ENCODE peak calls at places on chromosomes 2 and 18, in seven cellular contexts. One of them, this sample, is unnamed.

GRCh38 chr2:20346565-20347127 is 4.0 kb downstream of the PUM2 start:
- DNase-seq in Daoy: no peak
- DNase-seq in GM20000: no peak
- DNase-seq in kidney tubule cell: no peak
- DNase-seq in NCI-H345: no peak
- DNase-seq in germinal center: no peak
- DNase-seq in mammary epithelial cell: no peak
- DNase-seq in this sample: no peak

GRCh38 chr2:216857131-216857550 is 2.7 kb downstream of the TNP1 start:
- DNase-seq in Daoy: peak
- DNase-seq in GM20000: no peak
- DNase-seq in kidney tubule cell: peak
- DNase-seq in NCI-H345: no peak
- DNase-seq in germinal center: no peak
- DNase-seq in mammary epithelial cell: peak
- DNase-seq in this sample: no peak

GRCh38 chr2:74985983-74986382 is 27.5 kb downstream of the POLE4 start:
- DNase-seq in Daoy: no peak
- DNase-seq in GM20000: no peak
- DNase-seq in kidney tubule cell: no peak
- DNase-seq in NCI-H345: no peak
- DNase-seq in germinal center: peak
- DNase-seq in mammary epithelial cell: no peak
- DNase-seq in this sample: no peak

GRCh38 chr2:230891509-230891908 is 26.8 kb downstream of the ITM2C start:
- DNase-seq in Daoy: no peak
- DNase-seq in GM20000: no peak
- DNase-seq in kidney tubule cell: no peak
- DNase-seq in NCI-H345: no peak
- DNase-seq in germinal center: no peak
- DNase-seq in mammary epithelial cell: no peak
- DNase-seq in this sample: no peak

GRCh38 chr2:159807183-159808037 is 9.4 kb upstream of the CD302 start:
- DNase-seq in Daoy: peak
- DNase-seq in GM20000: peak
- DNase-seq in kidney tubule cell: peak
- DNase-seq in NCI-H345: peak
- DNase-seq in germinal center: peak
- DNase-seq in mammary epithelial cell: peak
- DNase-seq in this sample: no peak

GRCh38 chr2:70964596-70965386 is 13.6 kb upstream of the ANKRD53 start:
- DNase-seq in Daoy: peak
- DNase-seq in GM20000: peak
- DNase-seq in kidney tubule cell: peak
- DNase-seq in NCI-H345: no peak
- DNase-seq in germinal center: peak
- DNase-seq in mammary epithelial cell: peak
- DNase-seq in this sample: peak

GRCh38 chr2:78992451-78992806 is 33.1 kb upstream of the REG3G start:
- DNase-seq in Daoy: peak
- DNase-seq in GM20000: no peak
- DNase-seq in kidney tubule cell: peak
- DNase-seq in NCI-H345: peak
- DNase-seq in germinal center: no peak
- DNase-seq in mammary epithelial cell: no peak
- DNase-seq in this sample: no peak

GRCh38 chr2:31434911-31435310 is 20.4 kb upstream of the XDH start:
- DNase-seq in Daoy: peak
- DNase-seq in GM20000: no peak
- DNase-seq in kidney tubule cell: peak
- DNase-seq in NCI-H345: no peak
- DNase-seq in germinal center: no peak
- DNase-seq in mammary epithelial cell: peak
- DNase-seq in this sample: no peak

GRCh38 chr2:110101280-110101844 is 14.3 kb downstream of the MALL start:
- DNase-seq in Daoy: peak
- DNase-seq in GM20000: no peak
- DNase-seq in kidney tubule cell: peak
- DNase-seq in NCI-H345: peak
- DNase-seq in germinal center: no peak
- DNase-seq in mammary epithelial cell: peak
- DNase-seq in this sample: peak

GRCh38 chr2:218290316-218291261 is 1.7 kb downstream of the TMBIM1 start:
- DNase-seq in Daoy: no peak
- DNase-seq in GM20000: peak
- DNase-seq in kidney tubule cell: no peak
- DNase-seq in NCI-H345: no peak
- DNase-seq in germinal center: peak
- DNase-seq in mammary epithelial cell: peak
- DNase-seq in this sample: no peak

GRCh38 chr2:239660390-239661228 is 259.8 kb upstream of the HDAC4 start:
- DNase-seq in Daoy: no peak
- DNase-seq in GM20000: no peak
- DNase-seq in kidney tubule cell: peak
- DNase-seq in NCI-H345: peak
- DNase-seq in germinal center: no peak
- DNase-seq in mammary epithelial cell: peak
- DNase-seq in this sample: no peak

GRCh38 chr2:188523901-188524300 is 232.2 kb downstream of the GULP1 start:
- DNase-seq in Daoy: no peak
- DNase-seq in GM20000: no peak
- DNase-seq in kidney tubule cell: no peak
- DNase-seq in NCI-H345: peak
- DNase-seq in germinal center: no peak
- DNase-seq in mammary epithelial cell: no peak
- DNase-seq in this sample: no peak

GRCh38 chr2:27729614-27730013 is 41.9 kb upstream of the MRPL33 start:
- DNase-seq in Daoy: no peak
- DNase-seq in GM20000: no peak
- DNase-seq in kidney tubule cell: no peak
- DNase-seq in NCI-H345: no peak
- DNase-seq in germinal center: no peak
- DNase-seq in mammary epithelial cell: no peak
- DNase-seq in this sample: no peak

GRCh38 chr2:162037886-162038285 is 36.1 kb downstream of the DPP4 start:
- DNase-seq in Daoy: no peak
- DNase-seq in GM20000: no peak
- DNase-seq in kidney tubule cell: no peak
- DNase-seq in NCI-H345: no peak
- DNase-seq in germinal center: no peak
- DNase-seq in mammary epithelial cell: no peak
- DNase-seq in this sample: no peak

GRCh38 chr2:217362710-217363109 is 502.8 kb upstream of the TNP1 start:
- DNase-seq in Daoy: no peak
- DNase-seq in GM20000: no peak
- DNase-seq in kidney tubule cell: no peak
- DNase-seq in NCI-H345: no peak
- DNase-seq in germinal center: no peak
- DNase-seq in mammary epithelial cell: no peak
- DNase-seq in this sample: no peak

GRCh38 chr2:144014108-144014507 is 505.8 kb downstream of the ZEB2 start:
- DNase-seq in Daoy: peak
- DNase-seq in GM20000: no peak
- DNase-seq in kidney tubule cell: peak
- DNase-seq in NCI-H345: no peak
- DNase-seq in germinal center: no peak
- DNase-seq in mammary epithelial cell: peak
- DNase-seq in this sample: no peak

GRCh38 chr2:31886700-31887099 is 124.1 kb downstream of the MEMO1 start:
- DNase-seq in Daoy: no peak
- DNase-seq in GM20000: no peak
- DNase-seq in kidney tubule cell: peak
- DNase-seq in NCI-H345: no peak
- DNase-seq in germinal center: no peak
- DNase-seq in mammary epithelial cell: no peak
- DNase-seq in this sample: no peak

GRCh38 chr2:239688098-239688497 is 287.3 kb upstream of the HDAC4 start:
- DNase-seq in Daoy: no peak
- DNase-seq in GM20000: no peak
- DNase-seq in kidney tubule cell: peak
- DNase-seq in NCI-H345: no peak
- DNase-seq in germinal center: no peak
- DNase-seq in mammary epithelial cell: no peak
- DNase-seq in this sample: no peak

GRCh38 chr2:206368484-206368883 is 74.8 kb upstream of the ADAM23 start:
- DNase-seq in Daoy: no peak
- DNase-seq in GM20000: no peak
- DNase-seq in kidney tubule cell: no peak
- DNase-seq in NCI-H345: no peak
- DNase-seq in germinal center: no peak
- DNase-seq in mammary epithelial cell: no peak
- DNase-seq in this sample: no peak

GRCh38 chr2:160484859-160485520 is 8.6 kb downstream of the RBMS1 start:
- DNase-seq in Daoy: no peak
- DNase-seq in GM20000: no peak
- DNase-seq in kidney tubule cell: no peak
- DNase-seq in NCI-H345: no peak
- DNase-seq in germinal center: no peak
- DNase-seq in mammary epithelial cell: no peak
- DNase-seq in this sample: no peak

GRCh38 chr2:206619011-206619410 is 23.3 kb upstream of the FAM237A start:
- DNase-seq in Daoy: no peak
- DNase-seq in GM20000: no peak
- DNase-seq in kidney tubule cell: no peak
- DNase-seq in NCI-H345: no peak
- DNase-seq in germinal center: no peak
- DNase-seq in mammary epithelial cell: no peak
- DNase-seq in this sample: no peak

GRCh38 chr2:184004289-184004944 is 593.9 kb upstream of the ZNF804A start:
- DNase-seq in Daoy: no peak
- DNase-seq in GM20000: peak
- DNase-seq in kidney tubule cell: no peak
- DNase-seq in NCI-H345: no peak
- DNase-seq in germinal center: no peak
- DNase-seq in mammary epithelial cell: no peak
- DNase-seq in this sample: no peak

GRCh38 chr18:36600548-36600947 is 228.3 kb downstream of the TPGS2 start:
- DNase-seq in Daoy: no peak
- DNase-seq in GM20000: no peak
- DNase-seq in kidney tubule cell: no peak
- DNase-seq in NCI-H345: no peak
- DNase-seq in germinal center: no peak
- DNase-seq in mammary epithelial cell: no peak
- DNase-seq in this sample: no peak

GRCh38 chr2:150008901-150009300 is 421.3 kb upstream of the MMADHC start:
- DNase-seq in Daoy: no peak
- DNase-seq in GM20000: no peak
- DNase-seq in kidney tubule cell: no peak
- DNase-seq in NCI-H345: no peak
- DNase-seq in germinal center: no peak
- DNase-seq in mammary epithelial cell: peak
- DNase-seq in this sample: no peak

GRCh38 chr2:239584986-239585385 is 184.2 kb upstream of the HDAC4 start:
- DNase-seq in Daoy: no peak
- DNase-seq in GM20000: no peak
- DNase-seq in kidney tubule cell: no peak
- DNase-seq in NCI-H345: no peak
- DNase-seq in germinal center: no peak
- DNase-seq in mammary epithelial cell: no peak
- DNase-seq in this sample: no peak

GRCh38 chr2:69683170-69683971 is 39.8 kb upstream of the AAK1 start:
- DNase-seq in Daoy: peak
- DNase-seq in GM20000: no peak
- DNase-seq in kidney tubule cell: peak
- DNase-seq in NCI-H345: no peak
- DNase-seq in germinal center: no peak
- DNase-seq in mammary epithelial cell: peak
- DNase-seq in this sample: no peak

GRCh38 chr2:225041210-225041870 is 928 bp downstream of the DOCK10 start:
- DNase-seq in Daoy: peak
- DNase-seq in GM20000: peak
- DNase-seq in kidney tubule cell: peak
- DNase-seq in NCI-H345: no peak
- DNase-seq in germinal center: peak
- DNase-seq in mammary epithelial cell: peak
- DNase-seq in this sample: no peak

GRCh38 chr2:191665286-191665685 is 12.7 kb upstream of the NABP1 start:
- DNase-seq in Daoy: peak
- DNase-seq in GM20000: no peak
- DNase-seq in kidney tubule cell: peak
- DNase-seq in NCI-H345: no peak
- DNase-seq in germinal center: no peak
- DNase-seq in mammary epithelial cell: peak
- DNase-seq in this sample: no peak

GRCh38 chr18:79167526-79168190 is 98.5 kb downstream of the ATP9B start:
- DNase-seq in Daoy: no peak
- DNase-seq in GM20000: no peak
- DNase-seq in kidney tubule cell: no peak
- DNase-seq in NCI-H345: no peak
- DNase-seq in germinal center: no peak
- DNase-seq in mammary epithelial cell: no peak
- DNase-seq in this sample: no peak

This sample was measured in breast epithelium.